ENCODE peak calls at places on chromosomes 1 and 21, in four cellular contexts. D, S, G and E are unnamed samples.

GRCh38 chr1:157105988-157106812 is 6.6 kb upstream of the ETV3L start:
- DNase-seq in G (no peak), D (no peak), S (no peak), E (peak)

GRCh38 chr1:46479744-46480350 is 9.8 kb upstream of the DMBX1 start:
- DNase-seq in D (no peak), S (no peak), G (no peak), E (no peak)

GRCh38 chr1:30001452-30002039 is 721.8 kb downstream of the MATN1 start:
- DNase-seq in D (no peak), S (no peak), G (no peak), E (no peak)

GRCh38 chr1:216750031-216750627 is 26.9 kb upstream of the ESRRG start:
- DNase-seq in S (no peak), G (no peak), D (no peak), E (no peak)

GRCh38 chr1:101300916-101301315 is 64.1 kb downstream of the S1PR1 start:
- DNase-seq in G (no peak), S (no peak), D (no peak), E (no peak)

GRCh38 chr1:214224605-214225354 is 56.2 kb upstream of the SMYD2 start:
- DNase-seq in S (no peak), D (no peak), G (no peak), E (no peak)

GRCh38 chr1:206066479-206067171 is 13.7 kb downstream of the RHEX start:
- DNase-seq in G (no peak), S (no peak), D (no peak), E (peak)

GRCh38 chr1:46613661-46614603 is 2.7 kb downstream of the MOB3C start:
- DNase-seq in S (no peak), D (peak), G (peak), E (peak)

GRCh38 chr1:55400560-55400959 is 185.4 kb upstream of the USP24 start:
- DNase-seq in S (no peak), G (no peak), D (no peak), E (no peak)

GRCh38 chr21:38086580-38086979 is 170.2 kb upstream of the KCNJ15 start:
- DNase-seq in G (no peak), S (no peak), D (no peak), E (no peak)

GRCh38 chr1:36705629-36706028 is 222.9 kb upstream of the CSF3R start:
- DNase-seq in S (no peak), D (no peak), G (no peak), E (no peak)

GRCh38 chr1:61270761-61271411 is 188.5 kb downstream of the NFIA start:
- DNase-seq in G (no peak), S (no peak), D (no peak), E (no peak)

GRCh38 chr1:106753069-106753468 is 303.4 kb upstream of the PRMT6 start:
- DNase-seq in G (no peak), S (no peak), D (no peak), E (no peak)

GRCh38 chr1:100390507-100390906 is 38.2 kb downstream of the CDC14A start:
- DNase-seq in G (no peak), D (no peak), S (no peak), E (no peak)

GRCh38 chr1:117843791-117844190 is 85.6 kb downstream of the GDAP2 start:
- DNase-seq in G (no peak), S (no peak), D (no peak), E (no peak)

GRCh38 chr21:43317959-43318358 is 109.0 kb downstream of the SIK1 start:
- DNase-seq in G (no peak), S (no peak), D (no peak), E (no peak)
- TF ChIP-seq CTCF in G (no peak), S (peak), D (no peak), E (no peak)

GRCh38 chr1:231170875-231171274 is 9.0 kb downstream of the TRIM67 start:
- DNase-seq in D (no peak), S (no peak), G (no peak), E (no peak)
- TF ChIP-seq CTCF in D (no peak), S (peak), G (no peak), E (peak)

GRCh38 chr1:212701910-212702309 is 2.3 kb upstream of the BATF3 start:
- DNase-seq in S (no peak), D (no peak), G (no peak), E (no peak)
- TF ChIP-seq CTCF in S (no peak), D (no peak), G (no peak), E (no peak)

DNA sequence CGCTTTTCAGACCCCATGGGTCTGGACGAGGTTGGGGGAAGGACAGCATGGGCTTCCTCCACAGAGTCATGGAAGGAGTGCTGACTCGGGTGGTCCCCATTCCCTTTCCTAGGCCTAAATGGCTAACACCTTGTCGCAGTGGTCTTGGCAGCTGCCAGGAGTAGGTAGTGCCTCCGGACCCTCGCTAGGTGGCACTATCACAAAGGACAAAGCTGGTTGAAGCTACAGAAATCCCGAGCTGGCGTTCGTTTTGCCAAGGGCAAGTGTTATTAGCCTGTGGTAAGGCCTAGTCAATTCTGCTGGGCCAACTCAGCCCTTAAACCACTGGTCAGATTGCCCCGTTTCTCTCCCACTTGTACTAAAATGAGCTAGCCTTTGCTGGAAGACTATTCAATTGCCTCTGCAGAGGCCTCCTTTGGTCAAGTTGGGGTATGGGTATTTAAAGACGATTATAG is 1.1 kb upstream of the UBE2Q1 start:
- DNase-seq in D (peak), S (peak), G (peak), E (peak)
- TF ChIP-seq CTCF in D (peak), S (peak), G (peak), E (peak)

GRCh38 chr1:53591924-53592323 is 132.7 kb downstream of the DMRTB1 start:
- DNase-seq in S (no peak), D (no peak), G (no peak), E (no peak)

GRCh38 chr1:53593758-53594380 is 134.7 kb downstream of the DMRTB1 start:
- DNase-seq in S (no peak), G (no peak), D (no peak), E (peak)

GRCh38 chr1:53590581-53591515 is 131.6 kb downstream of the DMRTB1 start:
- DNase-seq in D (no peak), G (peak), S (no peak), E (no peak)

GRCh38 chr1:53592985-53593757 is 134.0 kb downstream of the DMRTB1 start:
- DNase-seq in D (no peak), S (no peak), G (no peak), E (no peak)

GRCh38 chr1:53592521-53592982 is 133.4 kb downstream of the DMRTB1 start:
- DNase-seq in D (no peak), G (peak), S (no peak), E (no peak)
- TF ChIP-seq CTCF in D (no peak), G (peak), S (peak), E (no peak)

GRCh38 chr1:202862672-202863560 is 26.0 kb downstream of the RABIF start:
- DNase-seq in S (no peak), G (no peak), D (no peak), E (no peak)
- TF ChIP-seq CTCF in S (no peak), G (no peak), D (no peak), E (no peak)

DNA sequence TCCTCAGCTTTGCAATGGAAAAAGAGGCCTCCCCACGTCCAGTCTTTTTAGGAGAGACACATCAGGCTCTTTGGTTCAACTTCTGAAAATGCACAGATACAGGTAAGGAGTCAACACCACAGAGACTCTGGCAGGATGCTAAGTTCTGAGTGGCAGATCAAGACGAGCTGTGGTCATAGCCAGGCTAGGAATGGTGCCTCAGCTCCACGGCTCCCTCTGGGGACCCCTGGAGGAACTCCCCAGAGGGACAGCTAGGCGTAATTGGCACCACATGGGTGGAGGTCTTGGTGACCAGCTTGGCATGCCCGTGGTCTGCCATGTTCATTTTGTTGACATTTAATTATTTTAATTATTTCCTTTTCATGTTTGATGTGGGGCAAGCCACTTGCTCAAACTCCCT is 206.1 kb downstream of the KAZN start:
- DNase-seq in G (no peak), S (peak), D (no peak), E (peak)
- TF ChIP-seq CTCF in G (no peak), S (peak), D (no peak), E (no peak)

DNA sequence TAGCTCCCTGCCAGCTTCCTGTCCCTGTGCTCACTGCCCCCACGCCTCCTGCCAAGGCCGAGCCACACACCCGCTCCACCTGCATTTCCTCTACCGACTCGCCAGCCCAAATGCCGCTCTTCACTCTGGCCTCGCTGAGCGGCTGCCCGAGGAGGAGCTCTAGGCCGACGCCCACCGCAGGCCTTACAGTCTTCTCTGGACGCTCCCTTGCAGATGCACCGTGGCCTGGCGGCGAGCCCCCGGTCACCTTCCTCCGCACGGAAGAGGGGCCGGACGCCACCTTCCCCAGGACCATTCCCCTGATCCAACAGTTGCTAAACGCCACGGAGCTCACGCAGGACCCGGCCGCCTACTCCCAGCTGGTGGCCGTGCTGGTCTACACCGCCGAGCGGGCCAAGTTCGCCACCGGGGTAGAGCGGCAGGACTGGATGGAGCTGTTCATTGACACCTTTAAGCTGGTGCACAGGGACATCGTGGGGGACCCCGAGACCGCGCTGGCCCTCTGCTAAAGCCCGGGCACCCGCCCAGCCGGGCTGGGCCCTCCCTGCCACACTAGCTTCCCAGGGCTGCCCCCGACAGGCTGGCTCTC is 26.3 kb downstream of the FTCD start:
- DNase-seq in S (no peak), G (no peak), D (no peak), E (no peak)
- TF ChIP-seq CTCF in S (no peak), G (no peak), D (no peak), E (no peak)